ENCODE peak calls at places on chromosomes 1 and 21, in six cellular contexts. One of them, this sample, is unnamed.

GRCh38 chr1:60978421-60979357 is 103.7 kb upstream of the NFIA start:
- DNase-seq in K562: peak; percentile 63
- DNase-seq in HCT116: no peak
- DNase-seq in GM12878: peak; percentile 15
- DNase-seq in HepG2: peak; percentile 26
- DNase-seq in H1: peak; percentile 55
- DNase-seq in this sample: peak; percentile 20

GRCh38 chr1:200699871-200700270 is 30.2 kb upstream of the DDX59 start:
- DNase-seq in K562: no peak
- DNase-seq in HCT116: no peak
- DNase-seq in GM12878: no peak
- DNase-seq in HepG2: no peak
- DNase-seq in H1: no peak
- DNase-seq in this sample: peak; percentile 9

GRCh38 chr1:155481761-155482160 is 80.8 kb downstream of the ASH1L start:
- DNase-seq in K562: no peak
- DNase-seq in HCT116: no peak
- DNase-seq in GM12878: no peak
- DNase-seq in HepG2: no peak
- DNase-seq in H1: no peak
- DNase-seq in this sample: no peak

GRCh38 chr1:88802950-88803349 is 88.4 kb downstream of the GTF2B start:
- DNase-seq in K562: no peak
- DNase-seq in HCT116: no peak
- DNase-seq in GM12878: no peak
- DNase-seq in HepG2: no peak
- DNase-seq in H1: no peak
- DNase-seq in this sample: no peak

GRCh38 chr1:230860617-230861384 is 7.5 kb downstream of the C1orf198 start:
- DNase-seq in K562: peak; percentile 43
- DNase-seq in HCT116: no peak
- DNase-seq in GM12878: no peak
- DNase-seq in HepG2: no peak
- DNase-seq in H1: no peak
- DNase-seq in this sample: no peak

GRCh38 chr1:229108598-229109201 is 162.2 kb upstream of the RAB4A start:
- DNase-seq in K562: no peak
- DNase-seq in HCT116: no peak
- DNase-seq in GM12878: no peak
- DNase-seq in HepG2: peak; percentile 33
- DNase-seq in H1: no peak
- DNase-seq in this sample: no peak

GRCh38 chr1:178607718-178608408 is 95.0 kb downstream of the TEX35 start:
- DNase-seq in K562: no peak
- DNase-seq in HCT116: no peak
- DNase-seq in GM12878: peak; percentile 72
- DNase-seq in HepG2: no peak
- DNase-seq in H1: no peak
- DNase-seq in this sample: no peak

GRCh38 chr1:198101716-198102453 is 54.9 kb upstream of the NEK7 start:
- DNase-seq in K562: no peak
- DNase-seq in HCT116: no peak
- DNase-seq in GM12878: no peak
- DNase-seq in HepG2: no peak
- DNase-seq in H1: no peak
- DNase-seq in this sample: no peak

GRCh38 chr1:245247791-245248789 is 93.3 kb downstream of the KIF26B start:
- DNase-seq in K562: no peak
- DNase-seq in HCT116: no peak
- DNase-seq in GM12878: no peak
- DNase-seq in HepG2: no peak
- DNase-seq in H1: peak; percentile 33
- DNase-seq in this sample: no peak

GRCh38 chr1:163069142-163069541 is at the start of gene RGS4:
- DNase-seq in K562: no peak
- DNase-seq in HCT116: peak; percentile 54
- DNase-seq in GM12878: no peak
- DNase-seq in HepG2: peak; percentile 21
- DNase-seq in H1: peak; percentile 63
- DNase-seq in this sample: peak; percentile 87

GRCh38 chr1:109484519-109484975 is 842 bp downstream of the ATXN7L2 start:
- DNase-seq in K562: peak; percentile 62
- DNase-seq in HCT116: no peak
- DNase-seq in GM12878: no peak
- DNase-seq in HepG2: no peak
- DNase-seq in H1: no peak
- DNase-seq in this sample: no peak

GRCh38 chr1:117817629-117818028 is 111.8 kb downstream of the GDAP2 start:
- DNase-seq in K562: no peak
- DNase-seq in HCT116: no peak
- DNase-seq in GM12878: no peak
- DNase-seq in HepG2: no peak
- DNase-seq in H1: no peak
- DNase-seq in this sample: no peak

GRCh38 chr1:13794231-13795187 is 94.5 kb downstream of the PRDM2 start:
- DNase-seq in K562: no peak
- DNase-seq in HCT116: no peak
- DNase-seq in GM12878: no peak
- DNase-seq in HepG2: no peak
- DNase-seq in H1: no peak
- DNase-seq in this sample: no peak

GRCh38 chr1:46646844-46647243 is 21.3 kb downstream of the ATPAF1 start:
- DNase-seq in K562: no peak
- DNase-seq in HCT116: no peak
- DNase-seq in GM12878: no peak
- DNase-seq in HepG2: no peak
- DNase-seq in H1: no peak
- DNase-seq in this sample: no peak

GRCh38 chr21:41627428-41627827 is 119.5 kb upstream of the TMPRSS2 start:
- DNase-seq in K562: no peak
- DNase-seq in HCT116: no peak
- DNase-seq in GM12878: no peak
- DNase-seq in HepG2: no peak
- DNase-seq in H1: no peak
- DNase-seq in this sample: no peak

GRCh38 chr1:169106921-169107672 is 607 bp downstream of the ATP1B1 start:
- DNase-seq in K562: peak; percentile 36
- DNase-seq in HCT116: no peak
- DNase-seq in GM12878: no peak
- DNase-seq in HepG2: no peak
- DNase-seq in H1: peak; percentile 54
- DNase-seq in this sample: no peak

GRCh38 chr1:214990619-214991018 is 91.9 kb upstream of the KCNK2 start:
- DNase-seq in K562: no peak
- DNase-seq in HCT116: no peak
- DNase-seq in GM12878: no peak
- DNase-seq in HepG2: no peak
- DNase-seq in H1: no peak
- DNase-seq in this sample: no peak

GRCh38 chr21:43890042-43890441 is 25.0 kb downstream of the AGPAT3 start:
- DNase-seq in K562: peak; percentile 42
- DNase-seq in HCT116: no peak
- DNase-seq in GM12878: no peak
- DNase-seq in HepG2: no peak
- DNase-seq in H1: peak; percentile 59
- DNase-seq in this sample: peak; percentile 16

GRCh38 chr21:46564391-46564790 is 40.5 kb downstream of the S100B start:
- DNase-seq in K562: no peak
- DNase-seq in HCT116: no peak
- DNase-seq in GM12878: no peak
- DNase-seq in HepG2: no peak
- DNase-seq in H1: no peak
- DNase-seq in this sample: no peak

DNA sequence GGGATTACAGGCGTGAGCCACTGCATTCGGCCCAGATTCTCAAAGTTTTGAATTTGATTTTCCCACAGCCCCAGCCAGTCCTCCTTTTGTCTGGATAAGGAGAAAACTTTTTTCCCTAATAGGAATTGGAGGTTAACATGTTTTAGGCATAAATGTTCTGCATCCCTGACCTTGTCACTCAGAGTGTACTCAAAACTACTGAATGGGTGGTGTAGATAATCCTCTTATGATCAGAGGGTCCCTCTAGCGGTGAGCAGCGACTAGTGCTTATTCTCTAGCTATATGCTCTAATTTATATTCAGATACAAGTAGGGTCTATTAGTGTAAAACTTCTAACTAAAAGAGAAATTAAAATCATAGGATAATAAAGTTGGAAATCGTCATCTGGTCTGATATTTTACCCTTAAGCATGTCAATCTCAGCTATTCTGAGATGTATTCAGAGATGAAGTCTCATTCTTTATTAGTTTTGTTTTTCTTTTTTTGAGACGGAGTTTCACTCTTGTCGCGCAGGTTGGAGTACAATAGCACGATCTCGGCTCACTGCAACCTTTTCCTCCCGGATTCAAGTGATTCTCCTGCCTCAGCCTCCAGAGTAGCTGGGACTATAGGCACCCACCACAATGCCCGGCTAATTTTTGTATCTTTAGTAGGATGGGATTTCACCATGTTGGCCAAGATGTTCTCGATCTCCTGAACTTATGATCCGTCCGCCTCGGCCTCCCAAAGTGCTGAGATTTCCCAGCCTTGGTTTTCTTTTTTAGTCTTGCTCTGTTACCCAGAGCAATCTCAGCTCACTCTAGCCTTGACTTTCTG is 2.7 kb upstream of the PSMD4 start:
- DNase-seq in K562: peak; percentile 71
- DNase-seq in HCT116: peak; percentile 60
- DNase-seq in GM12878: no peak
- DNase-seq in HepG2: peak; percentile 78
- DNase-seq in H1: peak; percentile 51
- DNase-seq in this sample: peak; percentile 48
- TF ChIP-seq ZNF274 in K562: no peak
- TF ChIP-seq ZNF274 in HCT116: no peak
- TF ChIP-seq ZNF274 in GM12878: no peak
- TF ChIP-seq ZNF274 in HepG2: no peak
- TF ChIP-seq ZNF274 in H1: no peak
- TF ChIP-seq ZNF274 in this sample: no peak

DNA sequence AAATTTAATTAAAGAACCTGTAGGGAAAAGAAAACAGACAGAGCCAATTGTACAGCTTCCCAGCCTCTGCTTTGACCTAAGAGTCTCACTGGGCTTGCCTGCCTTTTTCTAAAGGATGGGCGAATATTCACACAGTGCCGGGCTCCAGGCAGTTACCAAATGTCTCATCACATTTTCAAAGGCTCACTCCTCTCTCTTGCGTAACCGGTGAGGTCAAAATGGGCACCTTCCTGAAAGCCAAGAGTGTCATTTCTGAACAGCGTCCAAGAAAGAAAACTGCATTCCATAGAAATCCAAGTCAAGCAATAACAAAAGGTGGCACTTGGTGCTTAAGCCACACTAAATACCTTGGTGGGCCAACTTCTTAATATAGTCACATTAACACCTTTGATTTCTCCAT is 714 bp upstream of the PALMD start:
- DNase-seq in K562: no peak
- DNase-seq in HCT116: no peak
- DNase-seq in GM12878: no peak
- DNase-seq in HepG2: peak; percentile 76
- DNase-seq in H1: no peak
- DNase-seq in this sample: no peak
- TF ChIP-seq YY1 in K562: peak; percentile 52
- TF ChIP-seq YY1 in HCT116: no peak
- TF ChIP-seq YY1 in GM12878: no peak
- TF ChIP-seq YY1 in HepG2: no peak
- TF ChIP-seq YY1 in H1: no peak
- TF ChIP-seq YY1 in this sample: no peak

GRCh38 chr21:30676737-30677136 is 34.1 kb downstream of the KRTAP20-3 start:
- DNase-seq in K562: no peak
- DNase-seq in HCT116: no peak
- DNase-seq in GM12878: no peak
- DNase-seq in HepG2: no peak
- DNase-seq in H1: no peak
- DNase-seq in this sample: no peak
- H3K4me3 ChIP-seq in K562: no peak overlapping the region
- H3K4me3 ChIP-seq in HCT116: no peak overlapping the region
- H3K4me3 ChIP-seq in GM12878: no peak overlapping the region
- H3K4me3 ChIP-seq in HepG2: no peak overlapping the region
- H3K4me3 ChIP-seq in H1: no peak overlapping the region
- H3K4me3 ChIP-seq in this sample: no peak overlapping the region

DNA sequence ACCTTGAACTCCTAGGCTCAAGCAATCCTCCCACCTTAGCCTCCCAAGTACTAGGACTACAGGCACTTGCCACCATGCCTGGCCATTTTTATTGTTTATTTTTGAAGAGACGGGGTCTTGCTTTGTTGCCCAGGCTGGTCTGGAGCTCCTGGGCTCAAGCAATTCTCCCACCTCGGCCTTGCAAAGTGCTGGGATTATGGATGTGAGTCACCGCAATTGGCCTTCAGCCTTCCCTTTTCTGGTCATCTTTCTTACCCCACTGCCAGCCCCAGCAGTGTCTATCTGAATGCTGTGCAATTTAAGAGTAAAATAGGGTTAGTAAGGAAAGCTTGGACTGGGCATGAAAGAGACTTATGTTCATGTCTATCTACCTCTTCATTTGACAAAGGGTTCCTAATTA is 6.1 kb upstream of the KLF17 start:
- DNase-seq in K562: no peak
- DNase-seq in HCT116: no peak
- DNase-seq in GM12878: no peak
- DNase-seq in HepG2: no peak
- DNase-seq in H1: no peak
- DNase-seq in this sample: no peak
- TF ChIP-seq ZNF274 in K562: no peak
- TF ChIP-seq ZNF274 in HCT116: no peak
- TF ChIP-seq ZNF274 in GM12878: no peak
- TF ChIP-seq ZNF274 in HepG2: no peak
- TF ChIP-seq ZNF274 in H1: no peak
- TF ChIP-seq ZNF274 in this sample: no peak

DNA sequence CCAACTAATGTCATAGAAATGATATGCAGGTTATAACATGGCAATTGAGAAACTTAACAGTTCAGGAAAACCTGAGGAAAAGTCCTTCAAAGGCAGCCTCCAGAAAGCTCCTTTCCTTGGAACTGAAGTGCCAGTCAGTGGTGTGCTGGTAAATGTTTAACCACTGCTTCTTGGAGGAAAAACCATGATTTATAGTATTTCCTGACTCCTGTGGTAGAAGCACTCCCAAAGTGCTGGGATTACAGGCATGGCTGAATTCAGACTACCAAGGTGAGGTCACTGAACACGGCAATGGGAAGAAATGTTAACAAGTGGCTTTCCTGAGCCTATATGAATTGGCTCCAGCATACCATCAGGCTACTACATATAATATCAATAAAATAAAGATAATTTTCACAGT is 26.7 kb upstream of the ZNHIT6 start:
- DNase-seq in K562: no peak
- DNase-seq in HCT116: no peak
- DNase-seq in GM12878: no peak
- DNase-seq in HepG2: no peak
- DNase-seq in H1: no peak
- DNase-seq in this sample: no peak
- TF ChIP-seq YY1 in K562: no peak
- TF ChIP-seq YY1 in HCT116: no peak
- TF ChIP-seq YY1 in GM12878: no peak
- TF ChIP-seq YY1 in HepG2: no peak
- TF ChIP-seq YY1 in H1: no peak
- TF ChIP-seq YY1 in this sample: no peak

GRCh38 chr1:51423098-51423821 is 92.9 kb upstream of the TTC39A start:
- DNase-seq in K562: no peak
- DNase-seq in HCT116: no peak
- DNase-seq in GM12878: no peak
- DNase-seq in HepG2: no peak
- DNase-seq in H1: no peak
- DNase-seq in this sample: peak; percentile 11
- H3K4me3 ChIP-seq in K562: no peak overlapping the region
- H3K4me3 ChIP-seq in HCT116: no peak overlapping the region
- H3K4me3 ChIP-seq in GM12878: no peak overlapping the region
- H3K4me3 ChIP-seq in HepG2: no peak overlapping the region
- H3K4me3 ChIP-seq in H1: no peak overlapping the region
- H3K4me3 ChIP-seq in this sample: no peak overlapping the region

This sample was measured in NT2/D1.